ENCODE peak calls at places on chromosomes 2 and 18, in four cellular contexts. T, Z, S and L are unnamed samples.
A peak's percentile ranks its signal among the peaks of the same experiment; 100 is the strongest.

GRCh38 chr2:99818842-99819241 is 323.5 kb downstream of the AFF3 start:
- DNase-seq in T (no peak), Z (peak; percentile 10), S (no peak), L (no peak)

GRCh38 chr2:8447610-8448221 is 234.1 kb upstream of the ID2 start:
- DNase-seq in T (no peak), Z (no peak), S (no peak), L (no peak)

GRCh38 chr2:98572676-98573075 is 35.6 kb downstream of the COA5 start:
- DNase-seq in T (no peak), Z (no peak), S (no peak), L (no peak)

GRCh38 chr18:79366177-79367094 is 29.3 kb upstream of the NFATC1 start:
- DNase-seq in T (no peak), Z (no peak), S (no peak), L (no peak)

GRCh38 chr18:41940506-41941215 is 14.4 kb upstream of the PIK3C3 start:
- DNase-seq in T (no peak), Z (no peak), S (no peak), L (no peak)

GRCh38 chr2:239002960-239003932 is 155.4 kb downstream of the TWIST2 start:
- DNase-seq in T (no peak), Z (no peak), S (no peak), L (no peak)

GRCh38 chr18:30562231-30562630 is 480.3 kb downstream of the DSC3 start:
- DNase-seq in T (no peak), Z (no peak), S (no peak), L (no peak)

GRCh38 chr18:9950289-9951016 is 36.6 kb downstream of the VAPA start:
- DNase-seq in T (no peak), Z (no peak), S (no peak), L (no peak)

GRCh38 chr2:130391872-130392670 is 36.2 kb downstream of the PTPN18 start:
- DNase-seq in T (no peak), Z (peak; percentile 34), S (no peak), L (no peak)

GRCh38 chr2:238727585-238728321 is 120.1 kb upstream of the TWIST2 start:
- DNase-seq in T (no peak), Z (no peak), S (no peak), L (no peak)

GRCh38 chr2:181658444-181658843 is 1.5 kb upstream of the CERKL start:
- DNase-seq in T (no peak), Z (no peak), S (no peak), L (no peak)

GRCh38 chr18:12282436-12283039 is 25.5 kb upstream of the TUBB6 start:
- DNase-seq in T (no peak), Z (peak; percentile 27), S (no peak), L (no peak)

GRCh38 chr2:127108090-127108523 is 1.2 kb upstream of the BIN1 start:
- DNase-seq in T (no peak), Z (no peak), S (no peak), L (no peak)

GRCh38 chr2:144358979-144359541 is 160.9 kb downstream of the ZEB2 start:
- DNase-seq in T (peak; percentile 55), Z (no peak), S (peak; percentile 75), L (no peak)

GRCh38 chr2:215324811-215325210 is 13.0 kb downstream of the ATIC start:
- DNase-seq in T (no peak), Z (no peak), S (no peak), L (no peak)

GRCh38 chr18:50742947-50743346 is 76.9 kb downstream of the MRO start:
- DNase-seq in T (no peak), Z (no peak), S (no peak), L (no peak)

GRCh38 chr2:42047488-42048317 is at the start of gene PKDCC:
- DNase-seq in T (peak; percentile 90), Z (peak; percentile 75), S (no peak), L (peak; percentile 90)

GRCh38 chr2:149904352-149904751 is 316.8 kb upstream of the MMADHC start:
- DNase-seq in T (no peak), Z (no peak), S (no peak), L (no peak)

GRCh38 chr2:165815742-165816141 is 21.7 kb upstream of the GALNT3 start:
- DNase-seq in T (no peak), Z (no peak), S (no peak), L (no peak)

GRCh38 chr2:25521665-25522387 is 151.6 kb downstream of the DTNB start:
- DNase-seq in T (peak; percentile 40), Z (peak; percentile 72), S (peak; percentile 90), L (peak; percentile 41)

GRCh38 chr2:157746234-157746950 is 117.7 kb upstream of the ACVR1C start:
- DNase-seq in T (no peak), Z (no peak), S (no peak), L (no peak)

GRCh38 chr2:96549466-96549785 is 12.9 kb downstream of the ARID5A start:
- DNase-seq in T (no peak), Z (no peak), S (no peak), L (no peak)

GRCh38 chr18:39190508-39190907 is 1624.9 kb upstream of the CELF4 start:
- DNase-seq in T (no peak), Z (no peak), S (no peak), L (no peak)

GRCh38 chr2:118121101-118121500 is 32.8 kb downstream of the INSIG2 start:
- DNase-seq in T (no peak), Z (no peak), S (no peak), L (no peak)

GRCh38 chr18:66534110-66534509 is 69.8 kb downstream of the CDH19 start:
- DNase-seq in T (no peak), Z (no peak), S (no peak), L (no peak)

GRCh38 chr2:230824406-230824978 is 40.2 kb upstream of the ITM2C start:
- DNase-seq in T (peak; percentile 58), Z (peak; percentile 87), S (peak; percentile 45), L (peak; percentile 78)

GRCh38 chr2:238240761-238241711 is 1.2 kb upstream of the HES6 start:
- DNase-seq in T (peak; percentile 35), Z (no peak), S (no peak), L (peak; percentile 60)

GRCh38 chr2:217604527-217605279 is 398.1 kb downstream of the TNS1 start:
- DNase-seq in T (no peak), Z (no peak), S (no peak), L (no peak)

GRCh38 chr2:239548491-239548890 is 147.7 kb upstream of the HDAC4 start:
- DNase-seq in T (no peak), Z (no peak), S (no peak), L (no peak)

GRCh38 chr2:219510512-219511135 is 3.7 kb upstream of the ASIC4 start:
- DNase-seq in T (no peak), Z (no peak), S (no peak), L (no peak)

GRCh38 chr18:42086288-42086687 is 131.3 kb downstream of the PIK3C3 start:
- DNase-seq in T (no peak), Z (no peak), S (no peak), L (no peak)

GRCh38 chr2:157784823-157785175 is 91.3 kb downstream of the ACVR1 start:
- DNase-seq in T (no peak), Z (no peak), S (no peak), L (no peak)

DNA sequence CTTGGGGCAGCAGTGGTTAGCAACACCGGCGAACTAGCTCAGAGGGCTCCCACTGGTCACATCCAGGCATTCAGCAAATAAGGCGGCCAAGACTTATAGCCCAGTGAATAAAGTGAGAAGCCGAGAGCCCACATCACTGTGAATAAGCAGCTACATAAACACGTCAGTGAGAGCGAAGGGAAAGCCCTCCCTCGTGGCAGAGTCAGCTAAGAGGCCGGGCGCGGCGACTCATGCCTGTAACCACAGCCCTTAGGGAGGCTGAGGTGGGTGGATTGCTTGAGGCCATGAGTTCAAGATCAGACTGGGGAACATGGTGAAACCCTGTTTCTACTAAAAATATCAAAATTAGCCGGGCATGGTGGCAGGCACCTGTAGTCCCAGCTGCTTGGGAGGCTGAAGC is 5.2 kb downstream of the D2HGDH start:
- DNase-seq in T (no peak), Z (no peak), S (no peak), L (no peak)
- TF ChIP-seq TARDBP in T (no peak), Z (no peak), S (no peak), L (no peak)

GRCh38 chr2:229205704-229206103 is 65.4 kb downstream of the PID1 start:
- DNase-seq in T (no peak), Z (no peak), S (no peak), L (no peak)
- TF ChIP-seq SP1 in T (no peak), Z (no peak), S (no peak), L (no peak)

GRCh38 chr18:22167471-22168151 is 1.8 kb upstream of the GATA6 start:
- DNase-seq in T (no peak), Z (no peak), S (no peak), L (peak; percentile 45)

GRCh38 chr18:22167091-22167470 is 2.3 kb upstream of the GATA6 start:
- DNase-seq in T (no peak), Z (no peak), S (no peak), L (no peak)

GRCh38 chr18:22165603-22166069 is 3.8 kb upstream of the GATA6 start:
- DNase-seq in T (no peak), Z (no peak), S (no peak), L (no peak)

GRCh38 chr18:22165049-22165602 is 4.3 kb upstream of the GATA6 start:
- DNase-seq in T (no peak), Z (no peak), S (no peak), L (no peak)

DNA sequence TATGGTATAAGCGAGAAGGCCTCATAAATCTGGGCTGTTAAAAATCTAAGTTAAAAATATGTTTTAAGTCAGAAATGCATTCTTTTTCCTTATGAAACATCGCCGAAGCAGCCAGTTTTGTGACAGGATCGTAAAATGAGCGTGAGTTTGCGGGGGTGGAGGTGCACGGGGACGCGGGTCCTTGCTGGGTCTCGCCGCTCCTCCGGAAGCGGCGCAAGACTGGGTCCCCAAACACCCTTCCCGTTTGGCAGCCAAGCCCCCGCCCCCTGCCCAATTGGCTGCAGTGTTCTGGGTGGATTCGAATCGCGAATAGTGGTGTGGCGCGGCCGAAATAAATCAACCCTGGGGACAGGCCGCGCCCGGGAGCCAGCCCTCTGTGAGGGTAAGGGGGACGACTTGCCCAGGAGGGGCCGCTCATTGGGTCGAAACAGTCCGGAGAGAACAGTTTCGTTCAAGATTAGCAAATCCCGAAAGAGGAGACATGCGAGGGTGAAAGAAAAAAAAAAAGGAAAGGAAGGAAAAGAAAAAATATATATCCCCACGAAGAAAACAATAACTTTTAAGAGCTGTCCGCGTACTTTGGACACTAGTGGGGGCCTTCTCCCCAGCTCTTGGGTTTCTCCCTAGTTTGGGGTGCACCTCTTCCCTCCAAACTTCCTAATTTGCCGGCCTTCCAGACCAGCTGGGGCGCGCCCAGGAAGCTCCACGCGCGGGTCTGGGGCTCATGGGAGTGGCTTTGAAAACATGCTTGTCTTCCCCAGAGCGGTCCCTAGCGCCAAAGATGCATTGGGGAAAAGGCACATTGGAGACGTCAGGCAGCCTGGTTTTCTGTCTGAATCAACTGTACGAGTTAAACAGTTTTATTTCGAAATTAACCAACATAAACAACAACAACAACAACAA is 3.1 kb upstream of the GATA6 start:
- DNase-seq in T (no peak), Z (no peak), S (no peak), L (no peak)
- TF ChIP-seq FOXK2 in T (no peak), Z (no peak), S (no peak), L (no peak)

DNA sequence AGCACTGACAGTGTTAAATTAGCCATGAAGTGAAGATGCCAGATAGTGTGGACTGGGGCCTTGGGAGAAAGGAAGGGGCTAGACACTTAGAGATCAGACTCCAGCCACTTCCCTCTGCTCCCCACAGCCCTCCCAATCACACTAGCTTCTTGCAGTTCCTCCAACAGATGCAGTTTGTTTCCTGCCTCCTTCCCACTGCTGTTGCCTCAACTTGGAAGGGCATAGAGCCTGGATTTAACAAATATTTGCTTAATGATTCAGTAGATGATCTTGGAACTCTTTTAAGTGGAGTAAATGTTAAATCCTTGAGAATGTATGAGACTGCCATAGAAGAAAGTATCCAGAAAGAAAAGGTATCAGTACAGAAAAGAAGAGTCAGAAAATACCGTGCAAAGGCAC is 1.5 kb upstream of the BZW1 start:
- DNase-seq in T (no peak), Z (peak; percentile 21), S (no peak), L (no peak)
- TF ChIP-seq TARDBP in T (no peak), Z (no peak), S (no peak), L (no peak)